ENCODE peak calls at places on chromosome 10, in seven cellular contexts. One of them, this sample, is unnamed.

GRCh38 chr10:77774940-77775391 is 137.4 kb upstream of the KCNMA1 start:
- DNase-seq in K562: no peak
- DNase-seq in sigmoid colon: no peak
- DNase-seq in body of pancreas: no peak
- DNase-seq in right lobe of liver: no peak
- DNase-seq in heart left ventricle: no peak
- DNase-seq in A549: no peak
- DNase-seq in this sample: no peak

GRCh38 chr10:74748632-74749031 is 77.8 kb upstream of the KAT6B start:
- DNase-seq in right lobe of liver: no peak
- DNase-seq in sigmoid colon: no peak
- DNase-seq in K562: no peak
- DNase-seq in A549: no peak
- DNase-seq in body of pancreas: no peak
- DNase-seq in heart left ventricle: no peak
- DNase-seq in this sample: no peak

GRCh38 chr10:119177708-119178370 is 773 bp downstream of the PRDX3 start:
- DNase-seq in K562: no peak
- DNase-seq in right lobe of liver: no peak
- DNase-seq in sigmoid colon: no peak
- DNase-seq in heart left ventricle: no peak
- DNase-seq in body of pancreas: no peak
- DNase-seq in A549: no peak
- DNase-seq in this sample: no peak

GRCh38 chr10:58266003-58266825 is 1.5 kb downstream of the IPMK start:
- DNase-seq in sigmoid colon: no peak
- DNase-seq in K562: peak
- DNase-seq in body of pancreas: no peak
- DNase-seq in heart left ventricle: no peak
- DNase-seq in right lobe of liver: no peak
- DNase-seq in A549: peak
- DNase-seq in this sample: peak

GRCh38 chr10:5297466-5297865 is 67.3 kb upstream of the UCN3 start:
- DNase-seq in K562: no peak
- DNase-seq in right lobe of liver: no peak
- DNase-seq in body of pancreas: no peak
- DNase-seq in heart left ventricle: peak
- DNase-seq in sigmoid colon: peak
- DNase-seq in A549: no peak
- DNase-seq in this sample: peak

GRCh38 chr10:67670401-67670800 is 25.6 kb downstream of the CTNNA3 start:
- DNase-seq in K562: no peak
- DNase-seq in right lobe of liver: no peak
- DNase-seq in heart left ventricle: no peak
- DNase-seq in A549: no peak
- DNase-seq in body of pancreas: no peak
- DNase-seq in sigmoid colon: no peak
- DNase-seq in this sample: no peak

GRCh38 chr10:110944997-110945396 is 25.6 kb downstream of the SHOC2 start:
- DNase-seq in right lobe of liver: no peak
- DNase-seq in body of pancreas: no peak
- DNase-seq in heart left ventricle: no peak
- DNase-seq in A549: no peak
- DNase-seq in K562: no peak
- DNase-seq in sigmoid colon: no peak
- DNase-seq in this sample: peak

GRCh38 chr10:96614515-96614914 is 27.7 kb upstream of the TM9SF3 start:
- DNase-seq in A549: peak
- DNase-seq in right lobe of liver: no peak
- DNase-seq in heart left ventricle: peak
- DNase-seq in body of pancreas: no peak
- DNase-seq in K562: peak
- DNase-seq in sigmoid colon: no peak
- DNase-seq in this sample: no peak

GRCh38 chr10:88915781-88916180 is 35.7 kb downstream of the STAMBPL1 start:
- DNase-seq in right lobe of liver: no peak
- DNase-seq in K562: no peak
- DNase-seq in A549: no peak
- DNase-seq in heart left ventricle: no peak
- DNase-seq in sigmoid colon: no peak
- DNase-seq in body of pancreas: no peak
- DNase-seq in this sample: no peak

GRCh38 chr10:73576178-73576889 is 14.8 kb downstream of the USP54 start:
- DNase-seq in sigmoid colon: peak
- DNase-seq in A549: no peak
- DNase-seq in body of pancreas: peak
- DNase-seq in K562: no peak
- DNase-seq in right lobe of liver: no peak
- DNase-seq in heart left ventricle: no peak
- DNase-seq in this sample: peak

GRCh38 chr10:96588060-96588554 is 1.3 kb upstream of the TM9SF3 start:
- DNase-seq in right lobe of liver: no peak
- DNase-seq in sigmoid colon: no peak
- DNase-seq in heart left ventricle: no peak
- DNase-seq in K562: no peak
- DNase-seq in A549: no peak
- DNase-seq in body of pancreas: no peak
- DNase-seq in this sample: peak

GRCh38 chr10:23362879-23363787 is 18.5 kb upstream of the C10orf67 start:
- DNase-seq in K562: no peak
- DNase-seq in body of pancreas: no peak
- DNase-seq in sigmoid colon: no peak
- DNase-seq in A549: no peak
- DNase-seq in right lobe of liver: no peak
- DNase-seq in heart left ventricle: no peak
- DNase-seq in this sample: no peak

GRCh38 chr10:101901340-101901739 is 57.7 kb upstream of the KCNIP2 start:
- DNase-seq in body of pancreas: no peak
- DNase-seq in heart left ventricle: no peak
- DNase-seq in right lobe of liver: no peak
- DNase-seq in K562: no peak
- DNase-seq in sigmoid colon: no peak
- DNase-seq in A549: no peak
- DNase-seq in this sample: no peak

GRCh38 chr10:59268460-59268859 is 92.0 kb downstream of the PHYHIPL start:
- DNase-seq in heart left ventricle: no peak
- DNase-seq in A549: no peak
- DNase-seq in body of pancreas: no peak
- DNase-seq in sigmoid colon: no peak
- DNase-seq in K562: no peak
- DNase-seq in right lobe of liver: no peak
- DNase-seq in this sample: no peak

GRCh38 chr10:14063531-14064317 is 267.0 kb downstream of the FRMD4A start:
- DNase-seq in A549: no peak
- DNase-seq in body of pancreas: no peak
- DNase-seq in heart left ventricle: peak
- DNase-seq in K562: no peak
- DNase-seq in sigmoid colon: peak
- DNase-seq in right lobe of liver: no peak
- DNase-seq in this sample: no peak

GRCh38 chr10:130027716-130028464 is 63.8 kb upstream of the EBF3 start:
- DNase-seq in heart left ventricle: no peak
- DNase-seq in right lobe of liver: no peak
- DNase-seq in A549: no peak
- DNase-seq in sigmoid colon: no peak
- DNase-seq in body of pancreas: no peak
- DNase-seq in K562: no peak
- DNase-seq in this sample: no peak

GRCh38 chr10:92689663-92690210 is at the start of gene HHEX:
- DNase-seq in body of pancreas: peak
- DNase-seq in A549: peak
- DNase-seq in K562: peak
- DNase-seq in right lobe of liver: peak
- DNase-seq in sigmoid colon: peak
- DNase-seq in heart left ventricle: peak
- DNase-seq in this sample: peak
- TF ChIP-seq POLR2A in body of pancreas: peak
- TF ChIP-seq POLR2A in A549: peak
- TF ChIP-seq POLR2A in K562: peak
- TF ChIP-seq POLR2A in right lobe of liver: peak
- TF ChIP-seq POLR2A in sigmoid colon: no peak
- TF ChIP-seq POLR2A in heart left ventricle: peak
- TF ChIP-seq POLR2A in this sample: peak

GRCh38 chr10:21726601-21727295 is 192.7 kb downstream of the MLLT10 start:
- DNase-seq in heart left ventricle: no peak
- DNase-seq in K562: no peak
- DNase-seq in right lobe of liver: no peak
- DNase-seq in A549: no peak
- DNase-seq in sigmoid colon: no peak
- DNase-seq in body of pancreas: no peak
- DNase-seq in this sample: no peak
- H3K4me3 ChIP-seq in heart left ventricle: no peak
- H3K4me3 ChIP-seq in K562: no peak
- H3K4me3 ChIP-seq in right lobe of liver: no peak
- H3K4me3 ChIP-seq in A549: no peak
- H3K4me3 ChIP-seq in sigmoid colon: no peak
- H3K4me3 ChIP-seq in body of pancreas: no peak
- H3K4me3 ChIP-seq in this sample: no peak

GRCh38 chr10:21525367-21526183 is at the start of gene SKIDA1:
- DNase-seq in sigmoid colon: peak
- DNase-seq in K562: peak
- DNase-seq in A549: peak
- DNase-seq in right lobe of liver: peak
- DNase-seq in body of pancreas: peak
- DNase-seq in heart left ventricle: peak
- DNase-seq in this sample: peak
- TF ChIP-seq POLR2A in sigmoid colon: no peak
- TF ChIP-seq POLR2A in K562: peak
- TF ChIP-seq POLR2A in A549: peak
- TF ChIP-seq POLR2A in right lobe of liver: peak
- TF ChIP-seq POLR2A in body of pancreas: peak
- TF ChIP-seq POLR2A in heart left ventricle: no peak
- TF ChIP-seq POLR2A in this sample: peak

GRCh38 chr10:15209827-15210509 is 41.5 kb upstream of the NMT2 start:
- DNase-seq in body of pancreas: peak
- DNase-seq in K562: peak
- DNase-seq in sigmoid colon: peak
- DNase-seq in heart left ventricle: peak
- DNase-seq in right lobe of liver: peak
- DNase-seq in A549: peak
- DNase-seq in this sample: peak
- H3K4me3 ChIP-seq in body of pancreas: no peak
- H3K4me3 ChIP-seq in K562: no peak
- H3K4me3 ChIP-seq in sigmoid colon: no peak
- H3K4me3 ChIP-seq in heart left ventricle: no peak
- H3K4me3 ChIP-seq in right lobe of liver: no peak
- H3K4me3 ChIP-seq in A549: no peak
- H3K4me3 ChIP-seq in this sample: no peak

GRCh38 chr10:132401396-132402168 is 4.6 kb downstream of the PWWP2B start:
- DNase-seq in K562: no peak
- DNase-seq in A549: no peak
- DNase-seq in right lobe of liver: peak
- DNase-seq in body of pancreas: peak
- DNase-seq in heart left ventricle: peak
- DNase-seq in sigmoid colon: peak
- DNase-seq in this sample: no peak
- TF ChIP-seq POLR2A in K562: no peak
- TF ChIP-seq POLR2A in A549: no peak
- TF ChIP-seq POLR2A in right lobe of liver: no peak
- TF ChIP-seq POLR2A in body of pancreas: no peak
- TF ChIP-seq POLR2A in heart left ventricle: no peak
- TF ChIP-seq POLR2A in sigmoid colon: no peak
- TF ChIP-seq POLR2A in this sample: no peak

DNA sequence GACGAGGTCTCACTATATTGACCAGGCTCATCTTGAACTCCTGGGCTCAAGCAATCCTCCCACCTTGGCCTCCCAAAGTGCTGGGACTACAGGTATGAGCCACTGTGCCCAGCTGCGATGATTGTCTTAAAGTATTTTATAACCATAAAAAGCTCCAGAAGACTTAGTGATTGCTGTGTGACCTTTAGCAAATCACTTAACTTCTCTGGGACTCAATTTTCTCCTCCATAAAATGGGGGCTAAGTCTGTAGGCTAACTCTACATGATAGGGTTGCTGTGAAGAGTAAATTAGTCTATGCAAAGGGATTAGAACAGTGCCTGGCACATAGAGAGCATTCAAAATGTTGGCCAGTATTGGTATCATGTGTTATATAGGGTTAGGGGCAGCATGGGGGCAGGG is 42.8 kb downstream of the PPIF start:
- DNase-seq in heart left ventricle: no peak
- DNase-seq in A549: no peak
- DNase-seq in K562: no peak
- DNase-seq in right lobe of liver: no peak
- DNase-seq in body of pancreas: no peak
- DNase-seq in sigmoid colon: no peak
- DNase-seq in this sample: no peak
- H3K4me3 ChIP-seq in heart left ventricle: no peak
- H3K4me3 ChIP-seq in A549: no peak
- H3K4me3 ChIP-seq in K562: no peak
- H3K4me3 ChIP-seq in right lobe of liver: no peak
- H3K4me3 ChIP-seq in body of pancreas: no peak
- H3K4me3 ChIP-seq in sigmoid colon: no peak
- H3K4me3 ChIP-seq in this sample: no peak

GRCh38 chr10:103180491-103180890 is 12.6 kb downstream of the NT5C2 start:
- DNase-seq in A549: no peak
- DNase-seq in heart left ventricle: no peak
- DNase-seq in body of pancreas: no peak
- DNase-seq in sigmoid colon: no peak
- DNase-seq in K562: no peak
- DNase-seq in right lobe of liver: no peak
- DNase-seq in this sample: no peak

GRCh38 chr10:103171278-103171677 is 21.8 kb downstream of the NT5C2 start:
- DNase-seq in A549: no peak
- DNase-seq in right lobe of liver: no peak
- DNase-seq in heart left ventricle: no peak
- DNase-seq in sigmoid colon: no peak
- DNase-seq in body of pancreas: no peak
- DNase-seq in K562: no peak
- DNase-seq in this sample: no peak

GRCh38 chr10:103181244-103181643 is 11.8 kb downstream of the NT5C2 start:
- DNase-seq in right lobe of liver: no peak
- DNase-seq in body of pancreas: no peak
- DNase-seq in K562: no peak
- DNase-seq in sigmoid colon: no peak
- DNase-seq in A549: no peak
- DNase-seq in heart left ventricle: no peak
- DNase-seq in this sample: peak

GRCh38 chr10:103177123-103177522 is 15.9 kb downstream of the NT5C2 start:
- DNase-seq in K562: no peak
- DNase-seq in right lobe of liver: no peak
- DNase-seq in sigmoid colon: no peak
- DNase-seq in A549: no peak
- DNase-seq in heart left ventricle: no peak
- DNase-seq in body of pancreas: no peak
- DNase-seq in this sample: no peak

DNA sequence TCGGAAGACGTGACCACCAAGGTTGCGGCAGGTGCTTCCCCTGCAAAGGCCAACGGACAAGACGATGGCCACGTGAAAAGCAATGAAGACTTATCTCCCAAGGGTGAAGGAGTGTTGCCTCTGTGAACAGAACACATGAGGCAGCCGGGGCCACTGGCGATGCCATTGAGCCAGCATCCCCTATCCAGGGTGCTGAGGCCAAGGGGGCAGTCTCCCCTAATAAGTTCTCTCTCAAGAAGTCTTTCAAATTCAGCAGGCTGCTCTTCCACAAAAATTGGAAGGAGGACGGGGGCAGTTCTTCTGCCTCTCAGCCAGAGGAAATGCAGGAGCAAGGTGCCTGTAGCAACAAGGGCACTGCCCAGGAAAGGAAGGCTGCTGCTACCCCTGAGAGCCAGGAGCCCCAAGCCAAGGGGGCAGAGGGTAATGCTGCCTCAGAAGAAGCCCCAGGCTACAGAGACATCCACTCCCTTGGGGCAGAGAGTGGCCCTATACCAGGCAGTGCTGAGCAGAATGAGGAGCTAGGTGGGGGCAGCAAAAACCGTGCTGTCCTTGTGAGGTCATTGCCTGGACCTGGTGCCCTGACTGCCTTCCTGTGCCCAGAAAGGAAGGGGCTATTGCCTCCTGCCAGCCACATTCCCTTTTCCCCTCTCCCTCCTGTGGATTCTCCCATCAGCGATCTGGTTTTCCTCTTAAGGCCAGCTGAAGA is 17.3 kb downstream of the NT5C2 start:
- DNase-seq in A549: no peak
- DNase-seq in heart left ventricle: no peak
- DNase-seq in sigmoid colon: no peak
- DNase-seq in body of pancreas: no peak
- DNase-seq in K562: no peak
- DNase-seq in right lobe of liver: no peak
- DNase-seq in this sample: no peak
- TF ChIP-seq POLR2A in A549: no peak
- TF ChIP-seq POLR2A in heart left ventricle: no peak
- TF ChIP-seq POLR2A in sigmoid colon: no peak
- TF ChIP-seq POLR2A in body of pancreas: no peak
- TF ChIP-seq POLR2A in K562: no peak
- TF ChIP-seq POLR2A in right lobe of liver: no peak
- TF ChIP-seq POLR2A in this sample: no peak